ENCODE peak calls at places on chromosomes 16 and 17, in six cellular contexts. I is K562, G is GM12878, D is H1, U is HepG2, X is SK-N-SH. B is an unnamed sample.

GRCh38 chr17:59842901-59843652 is 49.7 kb downstream of the TUBD1 start:
- DNase-seq in X (no peak), I (peak; percentile 61), G (peak; percentile 80), D (no peak), U (peak; percentile 96), B (no peak)

GRCh38 chr16:14321542-14321941 is 250.4 kb downstream of the MRTFB start:
- DNase-seq in G (no peak), I (peak; percentile 61), X (peak; percentile 34), U (no peak), D (no peak), B (no peak)

GRCh38 chr17:17890773-17891759 is 54.3 kb upstream of the SREBF1 start:
- DNase-seq in G (no peak), X (peak; percentile 71), I (peak; percentile 77), D (no peak), U (peak; percentile 70), B (peak; percentile 18)

GRCh38 chr17:37067555-37068111 is 118.9 kb downstream of the AATF start:
- DNase-seq in G (no peak), X (peak; percentile 44), U (peak; percentile 65), I (peak; percentile 51), D (no peak), B (no peak)

GRCh38 chr16:83742076-83742475 is 65.7 kb upstream of the HSBP1 start:
- DNase-seq in X (peak; percentile 16), I (no peak), U (no peak), D (no peak), G (no peak), B (no peak)

GRCh38 chr17:65587602-65588193 is 26.2 kb upstream of the AXIN2 start:
- DNase-seq in D (no peak), G (no peak), X (no peak), U (no peak), I (no peak), B (no peak)

GRCh38 chr17:9918352-9918751 is 13.3 kb upstream of the RCVRN start:
- DNase-seq in I (no peak), G (no peak), D (no peak), X (no peak), U (no peak), B (no peak)

GRCh38 chr17:44599298-44600175 is 42.3 kb downstream of the FZD2 start:
- DNase-seq in G (no peak), X (no peak), U (no peak), D (no peak), I (peak; percentile 47), B (no peak)

GRCh38 chr17:9522074-9522473 is 53.5 kb downstream of the STX8 start:
- DNase-seq in X (peak; percentile 49), G (no peak), D (no peak), I (peak; percentile 52), U (peak; percentile 44), B (peak; percentile 7)

GRCh38 chr16:71769222-71769621 is 39.4 kb downstream of the AP1G1 start:
- DNase-seq in X (no peak), D (no peak), U (no peak), G (no peak), I (no peak), B (no peak)

GRCh38 chr16:2023098-2023925 is 3.4 kb upstream of the NHERF2 start:
- DNase-seq in G (peak; percentile 51), D (peak; percentile 71), X (peak; percentile 97), U (peak; percentile 75), I (peak; percentile 93), B (peak; percentile 89)

GRCh38 chr16:47019563-47019962 is 46.1 kb upstream of the DNAJA2 start:
- DNase-seq in G (no peak), I (no peak), X (no peak), D (no peak), U (no peak), B (no peak)

GRCh38 chr17:80227156-80227555 is 6.9 kb downstream of the SLC26A11 start:
- DNase-seq in D (no peak), X (no peak), U (no peak), I (no peak), G (no peak), B (no peak)

GRCh38 chr17:34987232-34987631 is 6.9 kb downstream of the LIG3 start:
- DNase-seq in U (no peak), X (no peak), D (no peak), G (no peak), I (no peak), B (no peak)

GRCh38 chr17:4945944-4946280 is 2.4 kb downstream of the PFN1 start:
- DNase-seq in U (no peak), X (no peak), D (no peak), G (no peak), I (no peak), B (no peak)

GRCh38 chr16:22719945-22720344 is 94.0 kb upstream of the HS3ST2 start:
- DNase-seq in X (no peak), I (no peak), D (no peak), U (no peak), G (no peak), B (no peak)

GRCh38 chr17:7326186-7326585 is 2.9 kb downstream of the NEURL4 start:
- DNase-seq in I (no peak), G (no peak), X (no peak), U (no peak), D (no peak), B (no peak)

GRCh38 chr17:78605886-78606285 is 28.7 kb upstream of the DNAH17 start:
- DNase-seq in U (no peak), G (no peak), X (no peak), D (no peak), I (no peak), B (no peak)

GRCh38 chr16:20844588-20844987 is 38.3 kb downstream of the REXO5 start:
- DNase-seq in U (no peak), D (no peak), I (no peak), X (no peak), G (no peak), B (no peak)

GRCh38 chr16:64121473-64121872 is 1000.4 kb downstream of the CDH11 start:
- DNase-seq in U (no peak), D (no peak), X (no peak), G (no peak), I (no peak), B (no peak)

GRCh38 chr16:11583889-11584565 is 2.7 kb downstream of the LITAF start:
- DNase-seq in G (no peak), U (peak; percentile 52), I (no peak), D (no peak), X (no peak), B (peak; percentile 50)

GRCh38 chr17:31308372-31308905 is 5.4 kb downstream of the EVI2B start:
- DNase-seq in G (no peak), I (peak; percentile 57), X (no peak), D (no peak), U (no peak), B (no peak)

GRCh38 chr16:67387479-67388079 is 5.7 kb downstream of the TPPP3 start:
- DNase-seq in X (no peak), I (no peak), G (no peak), D (no peak), U (no peak), B (no peak)

GRCh38 chr17:66172706-66173223 is 19.2 kb downstream of the CEP112 start:
- DNase-seq in D (no peak), X (no peak), I (no peak), G (no peak), U (no peak), B (no peak)

GRCh38 chr16:28136751-28137434 is 73.4 kb upstream of the GSG1L start:
- DNase-seq in U (no peak), I (no peak), D (no peak), X (no peak), G (no peak), B (no peak)

GRCh38 chr16:30741461-30741914 is 6.7 kb upstream of the PHKG2 start:
- DNase-seq in D (no peak), G (no peak), X (no peak), I (no peak), U (peak; percentile 61), B (no peak)

GRCh38 chr17:82400206-82400605 is 17.9 kb upstream of the HEXD start:
- DNase-seq in U (no peak), G (no peak), I (no peak), X (no peak), D (no peak), B (peak; percentile 53)

GRCh38 chr17:57948555-57949420 is 6.4 kb downstream of the CUEDC1 start:
- DNase-seq in I (peak; percentile 37), D (no peak), G (no peak), X (no peak), U (no peak), B (peak; percentile 44)
- TF ChIP-seq CTCF in I (no peak), D (no peak), G (peak; percentile 10), X (peak; percentile 50), U (no peak), B (no peak)

DNA sequence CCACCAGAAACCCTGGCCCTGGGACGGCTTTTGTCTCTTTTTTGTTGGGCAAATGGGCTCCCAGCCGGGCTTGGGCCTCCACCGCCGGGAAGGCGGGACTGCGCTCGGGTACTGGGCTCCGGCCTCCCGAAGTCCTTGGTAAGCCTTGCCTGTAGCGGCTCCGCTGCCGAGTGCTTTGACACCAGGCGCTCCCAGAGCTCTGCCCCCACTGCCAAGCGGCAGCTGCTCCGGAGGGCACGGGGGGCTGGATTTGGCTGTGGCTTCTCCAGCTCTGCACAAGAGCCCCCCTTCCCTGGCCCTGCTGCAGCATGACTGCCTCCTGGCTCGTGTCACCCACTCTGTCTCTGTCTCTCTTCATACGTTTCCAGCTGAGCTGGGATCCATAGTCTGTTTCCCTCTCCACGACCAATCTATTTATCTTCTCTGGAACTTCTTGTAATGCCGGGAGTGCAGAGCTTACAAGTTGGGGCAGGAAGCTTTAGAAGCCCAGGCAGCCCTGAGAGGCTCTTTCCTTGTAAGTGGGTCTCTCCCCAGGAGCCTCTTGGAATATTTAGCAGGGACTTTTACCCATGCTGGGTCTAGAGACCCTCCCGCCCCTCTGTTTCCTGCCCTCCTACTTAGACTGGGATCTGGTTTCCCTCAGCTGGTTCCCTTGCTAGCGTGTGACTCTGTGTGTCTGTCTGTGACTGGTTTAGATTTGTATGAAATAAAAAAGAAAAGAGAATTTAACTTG is 246.9 kb upstream of the GSE1 start:
- DNase-seq in X (peak; percentile 86), G (no peak), I (no peak), D (no peak), U (no peak), B (no peak)
- TF ChIP-seq GABPA in X (no peak), G (no peak), I (no peak), D (peak; percentile 71), U (no peak), B (no peak)

DNA sequence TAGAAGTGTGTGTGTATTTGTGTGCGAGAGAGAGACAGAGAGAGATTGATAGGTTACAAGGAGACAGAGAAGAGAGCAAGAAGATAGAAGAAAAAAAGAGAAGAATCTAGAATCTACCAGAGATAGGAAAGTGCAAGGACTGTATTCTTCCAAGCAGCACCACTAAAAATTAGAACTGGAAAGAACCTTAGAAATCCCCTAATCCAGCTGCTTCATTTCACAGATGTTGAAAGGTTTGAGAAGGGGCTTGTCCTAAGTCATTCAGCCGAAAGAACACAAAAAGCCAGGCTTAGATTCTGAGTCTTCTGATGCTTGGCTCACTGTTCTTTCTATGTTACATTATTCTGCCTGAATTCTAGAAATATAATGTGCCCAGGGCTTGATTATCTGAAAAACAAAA is 92.2 kb downstream of the HS3ST3A1 start:
- DNase-seq in X (no peak), G (no peak), U (no peak), D (no peak), I (no peak), B (no peak)
- H3K4me3 ChIP-seq in X (no peak overlapping the region), G (peak overlapping the region; percentile 8), U (no peak overlapping the region), D (no peak overlapping the region), I (peak overlapping the region; percentile 13), B (no peak overlapping the region)

GRCh38 chr17:52470553-52470952 is 312.0 kb upstream of the CA10 start:
- DNase-seq in X (no peak), D (no peak), I (no peak), U (no peak), G (no peak), B (no peak)
- TF ChIP-seq CTCF in X (no peak), D (no peak), I (no peak), U (no peak), G (no peak), B (no peak)

B was measured in HL-60.